ENCODE peak calls at places on chromosomes 13 and 19, in seven cellular contexts. O, E, B, X, Z, S and L are unnamed samples.

GRCh38 chr19:45215391-45216191 is 29.6 kb downstream of the EXOC3L2 start:
- DNase-seq in O (peak), E (no peak), B (no peak), X (no peak), Z (no peak), S (no peak), L (no peak)

GRCh38 chr19:7533281-7533819 is 2.2 kb upstream of the PNPLA6 start:
- DNase-seq in O (peak), E (no peak), B (peak), X (peak), Z (no peak), S (no peak), L (no peak)

GRCh38 chr19:29678484-29679106 is 13.3 kb downstream of the PLEKHF1 start:
- DNase-seq in O (peak), E (no peak), B (no peak), X (no peak), Z (no peak), S (no peak), L (no peak)

GRCh38 chr13:94169783-94170513 is 309.5 kb downstream of the DCT start:
- DNase-seq in O (no peak), E (no peak), B (no peak), X (no peak), Z (no peak), S (no peak), L (no peak)

GRCh38 chr19:4583961-4584669 is 24.6 kb upstream of the SEMA6B start:
- DNase-seq in O (no peak), E (no peak), B (no peak), X (no peak), Z (peak), S (no peak), L (no peak)

GRCh38 chr13:67916650-67917049 is 686.5 kb upstream of the PCDH9 start:
- DNase-seq in O (no peak), E (no peak), B (no peak), X (no peak), Z (no peak), S (no peak), L (no peak)

GRCh38 chr13:52070929-52071523 is 46.5 kb downstream of the UTP14C start:
- DNase-seq in O (no peak), E (no peak), B (peak), X (peak), Z (peak), S (peak), L (no peak)

GRCh38 chr13:29679357-29680050 is 84.0 kb upstream of the SLC7A1 start:
- DNase-seq in O (peak), E (no peak), B (no peak), X (no peak), Z (no peak), S (no peak), L (no peak)

GRCh38 chr13:111482806-111483620 is 162.6 kb downstream of the TEX29 start:
- DNase-seq in O (no peak), E (no peak), B (no peak), X (no peak), Z (no peak), S (no peak), L (peak)

GRCh38 chr19:1360818-1361461 is 22.8 kb upstream of the NDUFS7 start:
- DNase-seq in O (peak), E (no peak), B (peak), X (peak), Z (no peak), S (no peak), L (no peak)

GRCh38 chr13:76836311-76836710 is 49.9 kb downstream of the KCTD12 start:
- DNase-seq in O (no peak), E (no peak), B (no peak), X (peak), Z (no peak), S (no peak), L (no peak)

GRCh38 chr19:32543107-32543900 is 37.7 kb upstream of the PDCD5 start:
- DNase-seq in O (no peak), E (no peak), B (no peak), X (peak), Z (no peak), S (no peak), L (no peak)

GRCh38 chr13:34542321-34542720 is 399.7 kb upstream of the NBEA start:
- DNase-seq in O (no peak), E (no peak), B (no peak), X (no peak), Z (no peak), S (no peak), L (no peak)

GRCh38 chr13:30037766-30038165 is 187.3 kb upstream of the UBL3 start:
- DNase-seq in O (no peak), E (no peak), B (no peak), X (peak), Z (no peak), S (no peak), L (no peak)

GRCh38 chr19:14786421-14786851 is 8.1 kb upstream of the ADGRE2 start:
- DNase-seq in O (no peak), E (no peak), B (no peak), X (no peak), Z (peak), S (peak), L (no peak)

GRCh38 chr19:46472592-46472991 is 1.2 kb upstream of the PNMA8A start:
- DNase-seq in O (no peak), E (no peak), B (no peak), X (no peak), Z (no peak), S (no peak), L (no peak)

GRCh38 chr13:49584771-49585182 is 581 bp downstream of the RCBTB1 start:
- DNase-seq in O (no peak), E (no peak), B (no peak), X (peak), Z (no peak), S (peak), L (no peak)

GRCh38 chr13:42735011-42735410 is 46.4 kb upstream of the FAM216B start:
- DNase-seq in O (no peak), E (no peak), B (no peak), X (peak), Z (no peak), S (no peak), L (no peak)

GRCh38 chr19:47141695-47142094 is 11.1 kb downstream of the SAE1 start:
- DNase-seq in O (no peak), E (no peak), B (no peak), X (no peak), Z (no peak), S (no peak), L (no peak)

GRCh38 chr19:50008532-50008931 is 16.6 kb downstream of the VRK3 start:
- DNase-seq in O (no peak), E (no peak), B (no peak), X (no peak), Z (peak), S (no peak), L (no peak)

GRCh38 chr19:50909240-50910070 is 1.7 kb downstream of the KLK4 start:
- DNase-seq in O (peak), E (no peak), B (no peak), X (no peak), Z (peak), S (peak), L (no peak)

GRCh38 chr13:102901056-102901455 is 55.2 kb downstream of the ERCC5 start:
- DNase-seq in O (no peak), E (no peak), B (no peak), X (no peak), Z (no peak), S (no peak), L (no peak)

GRCh38 chr13:101942038-101942437 is 459.8 kb downstream of the FGF14 start:
- DNase-seq in O (peak), E (no peak), B (no peak), X (peak), Z (no peak), S (peak), L (no peak)

GRCh38 chr13:40215311-40215710 is 451.1 kb downstream of the FOXO1 start:
- DNase-seq in O (no peak), E (no peak), B (no peak), X (no peak), Z (no peak), S (no peak), L (no peak)

GRCh38 chr13:56988543-56988942 is 152.2 kb upstream of the PRR20A start:
- DNase-seq in O (no peak), E (no peak), B (no peak), X (no peak), Z (no peak), S (no peak), L (no peak)

GRCh38 chr13:83151308-83151660 is 731.0 kb downstream of the SLITRK1 start:
- DNase-seq in O (no peak), E (no peak), B (no peak), X (peak), Z (no peak), S (no peak), L (no peak)

GRCh38 chr19:34214040-34214439 is 40.3 kb upstream of the GARRE1 start:
- DNase-seq in O (no peak), E (no peak), B (no peak), X (no peak), Z (no peak), S (no peak), L (no peak)

GRCh38 chr13:67635754-67636153 is 405.6 kb upstream of the PCDH9 start:
- DNase-seq in O (no peak), E (no peak), B (no peak), X (peak), Z (no peak), S (no peak), L (no peak)

GRCh38 chr13:31918707-31919106 is 112.9 kb upstream of the FRY start:
- DNase-seq in O (no peak), E (no peak), B (no peak), X (no peak), Z (no peak), S (no peak), L (no peak)

GRCh38 chr19:48862827-48863226 is 5.6 kb downstream of the PLEKHA4 start:
- DNase-seq in O (no peak), E (no peak), B (no peak), X (no peak), Z (no peak), S (no peak), L (no peak)

GRCh38 chr13:46530084-46530935 is 22.7 kb upstream of the LRCH1 start:
- DNase-seq in O (no peak), E (no peak), B (peak), X (peak), Z (no peak), S (no peak), L (no peak)

GRCh38 chr13:84802073-84802472 is 919.8 kb upstream of the SLITRK1 start:
- DNase-seq in O (no peak), E (no peak), B (no peak), X (no peak), Z (no peak), S (no peak), L (no peak)

GRCh38 chr13:97366172-97366688 is 67.7 kb upstream of the RAP2A start:
- DNase-seq in O (no peak), E (no peak), B (no peak), X (no peak), Z (no peak), S (no peak), L (no peak)

GRCh38 chr19:19552811-19553210 is 14.7 kb downstream of the CILP2 start:
- DNase-seq in O (no peak), E (no peak), B (peak), X (no peak), Z (peak), S (no peak), L (peak)